ENCODE peak calls at places on chromosome 5, in four cellular contexts. E is activated T-cell treated with anti-CD3 and anti-CD28 coated beads, Interleukin-2, amount 50 U/mL, for 48 hours; B is Calu3; W is memory B cell. S is an unnamed sample.

GRCh38 chr5:170635706-170636105 is 131.9 kb downstream of the KCNIP1 start:
- DNase-seq in E (no peak), B (no peak), W (no peak), S (no peak)

GRCh38 chr5:7960142-7960541 is 91.2 kb downstream of the MTRR start:
- DNase-seq in E (no peak), B (no peak), W (no peak), S (no peak)

GRCh38 chr5:139915274-139915673 is 119.7 kb downstream of the PSD2 start:
- DNase-seq in E (no peak), B (no peak), W (no peak), S (no peak)

GRCh38 chr5:127820910-127821553 is 117.8 kb downstream of the CCDC192 start:
- DNase-seq in E (no peak), B (peak), W (no peak), S (peak)

GRCh38 chr5:113909782-113910181 is 396.3 kb downstream of the YTHDC2 start:
- DNase-seq in E (no peak), B (no peak), W (no peak), S (no peak)

GRCh38 chr5:98401645-98402044 is 371.8 kb upstream of the RGMB start:
- DNase-seq in E (no peak), B (no peak), W (no peak), S (no peak)

GRCh38 chr5:149206524-149207141 is 65.0 kb upstream of the AFAP1L1 start:
- DNase-seq in E (no peak), B (no peak), W (no peak), S (no peak)

GRCh38 chr5:141412853-141413539 is at the start of gene PCDHGA10:
- DNase-seq in E (no peak), B (no peak), W (no peak), S (no peak)

GRCh38 chr5:17180957-17181723 is 36.3 kb upstream of the BASP1 start:
- DNase-seq in E (peak), B (no peak), W (no peak), S (peak)

GRCh38 chr5:169785731-169786130 is 148.7 kb downstream of the DOCK2 start:
- DNase-seq in E (no peak), B (no peak), W (no peak), S (no peak)

GRCh38 chr5:180799194-180799593 is 3.4 kb downstream of the MGAT1 start:
- DNase-seq in E (no peak), B (peak), W (no peak), S (no peak)

GRCh38 chr5:61823796-61824195 is 482.2 kb upstream of the KIF2A start:
- DNase-seq in E (no peak), B (no peak), W (no peak), S (no peak)

GRCh38 chr5:62190931-62191330 is 115.1 kb upstream of the KIF2A start:
- DNase-seq in E (no peak), B (no peak), W (no peak), S (no peak)

GRCh38 chr5:177607115-177607451 is 7.2 kb downstream of the B4GALT7 start:
- DNase-seq in E (no peak), B (no peak), W (no peak), S (no peak)

GRCh38 chr5:65926893-65927292 is 518 bp downstream of the ERBIN start:
- DNase-seq in E (peak), B (no peak), W (no peak), S (no peak)

GRCh38 chr5:149887622-149888183 is 56.9 kb downstream of the PDE6A start:
- DNase-seq in E (no peak), B (peak), W (no peak), S (no peak)

GRCh38 chr5:124997186-124997893 is 250.9 kb upstream of the ZNF608 start:
- DNase-seq in E (no peak), B (no peak), W (no peak), S (no peak)

GRCh38 chr5:139177809-139178581 is 20.2 kb downstream of the SIL1 start:
- DNase-seq in E (no peak), B (no peak), W (no peak), S (no peak)

GRCh38 chr5:32410630-32411029 is 33.9 kb downstream of the ZFR start:
- DNase-seq in E (no peak), B (no peak), W (no peak), S (no peak)

GRCh38 chr5:171858303-171858702 is 72.7 kb downstream of the SMIM23 start:
- DNase-seq in E (no peak), B (no peak), W (no peak), S (no peak)

GRCh38 chr5:98428806-98429205 is 344.7 kb upstream of the RGMB start:
- DNase-seq in E (no peak), B (no peak), W (no peak), S (peak)

GRCh38 chr5:15587941-15588340 is 88.0 kb downstream of the FBXL7 start:
- DNase-seq in E (no peak), B (no peak), W (no peak), S (peak)

GRCh38 chr5:175654807-175655206 is 3.1 kb upstream of the HRH2 start:
- DNase-seq in E (peak), B (no peak), W (no peak), S (no peak)

GRCh38 chr5:39092581-39093350 is 18.6 kb upstream of the RICTOR start:
- DNase-seq in E (no peak), B (no peak), W (no peak), S (no peak)

GRCh38 chr5:103393131-103393754 is 134.7 kb downstream of the MACIR start:
- DNase-seq in E (no peak), B (no peak), W (no peak), S (peak)

GRCh38 chr5:171521219-171521633 is 101.8 kb downstream of the FGF18 start:
- DNase-seq in E (no peak), B (peak), W (no peak), S (peak)

GRCh38 chr5:153445875-153446567 is 44.4 kb upstream of the GRIA1 start:
- DNase-seq in E (no peak), B (peak), W (no peak), S (no peak)

GRCh38 chr5:89450149-89450538 is 567.2 kb upstream of the MEF2C start:
- DNase-seq in E (no peak), B (no peak), W (no peak), S (no peak)

GRCh38 chr5:134958755-134959154 is 9.0 kb upstream of the CATSPER3 start:
- DNase-seq in E (no peak), B (no peak), W (no peak), S (no peak)

GRCh38 chr5:138536665-138537315 is 6.2 kb downstream of the ETF1 start:
- DNase-seq in E (no peak), B (no peak), W (no peak), S (no peak)

GRCh38 chr5:127813633-127814171 is 110.5 kb downstream of the CCDC192 start:
- DNase-seq in E (no peak), B (peak), W (no peak), S (peak)

GRCh38 chr5:168286386-168286785 is 5.1 kb upstream of the WWC1 start:
- DNase-seq in E (no peak), B (no peak), W (no peak), S (no peak)

GRCh38 chr5:78920604-78921003 is 64.5 kb downstream of the ARSB start:
- DNase-seq in E (no peak), B (no peak), W (no peak), S (no peak)

GRCh38 chr5:52898961-52899680 is 90.0 kb upstream of the ITGA2 start:
- DNase-seq in E (no peak), B (no peak), W (no peak), S (no peak)

GRCh38 chr5:179837076-179838011 is 16.6 kb downstream of the SQSTM1 start:
- DNase-seq in E (no peak), B (no peak), W (no peak), S (no peak)

GRCh38 chr5:39713224-39713911 is 288.6 kb upstream of the DAB2 start:
- DNase-seq in E (no peak), B (no peak), W (no peak), S (no peak)

GRCh38 chr5:168793844-168794837 is 215.0 kb upstream of the PANK3 start:
- DNase-seq in E (peak), B (no peak), W (no peak), S (peak)

GRCh38 chr5:107361945-107362344 is 308.8 kb downstream of the EFNA5 start:
- DNase-seq in E (no peak), B (peak), W (no peak), S (no peak)